ENCODE peak calls at places on chromosomes 11 and 22, in ten cellular contexts. T is foreskin melanocyte; J is NCI-H1436; B is immature natural killer cell; F is activated CD8-positive, alpha-beta memory T cell treated with anti-CD3 and anti-CD28 coated beads, Interleukin-2, amount 50 U/mL, for 4 hours; K is amniotic epithelial cell; C is CD8-positive, alpha-beta T cell; O is AG04450; X is non-pigmented ciliary epithelial cell; A is left ventricle myocardium inferior. W is an unnamed sample.

GRCh38 chr22:17882162-17882561 is 107.9 kb upstream of the BID start:
- DNase-seq in T (no peak), J (no peak), B (no peak), F (no peak), K (no peak), C (no peak), O (no peak), X (no peak), A (no peak), W (no peak)

GRCh38 chr11:94183886-94184264 is 55.2 kb downstream of the PANX1 start:
- DNase-seq in T (peak), J (no peak), B (peak), F (peak), K (peak), C (no peak), O (no peak), X (peak), A (peak), W (peak)

GRCh38 chr22:23763579-23764331 is 965 bp downstream of the C22orf15 start:
- DNase-seq in T (no peak), J (no peak), B (peak), F (peak), K (no peak), C (peak), O (no peak), X (no peak), A (no peak), W (no peak)

GRCh38 chr22:20442485-20443284 is 5.1 kb upstream of the SCARF2 start:
- DNase-seq in T (no peak), J (no peak), B (no peak), F (no peak), K (no peak), C (no peak), O (no peak), X (no peak), A (no peak), W (no peak)

GRCh38 chr11:46112961-46113617 is 8.2 kb downstream of the PHF21A start:
- DNase-seq in T (peak), J (peak), B (peak), F (no peak), K (peak), C (peak), O (no peak), X (no peak), A (no peak), W (no peak)

GRCh38 chr11:86288776-86289507 is 13.1 kb upstream of the HIKESHI start:
- DNase-seq in T (no peak), J (no peak), B (no peak), F (no peak), K (no peak), C (no peak), O (no peak), X (no peak), A (no peak), W (no peak)

GRCh38 chr22:26170795-26171194 is 1.5 kb downstream of the SEZ6L start:
- DNase-seq in T (no peak), J (peak), B (no peak), F (no peak), K (no peak), C (no peak), O (no peak), X (no peak), A (peak), W (peak)

GRCh38 chr11:103035656-103036434 is 56.1 kb downstream of the DCUN1D5 start:
- DNase-seq in T (peak), J (peak), B (peak), F (peak), K (peak), C (peak), O (peak), X (peak), A (no peak), W (peak)

GRCh38 chr11:78773077-78773476 is 198.4 kb upstream of the NARS2 start:
- DNase-seq in T (no peak), J (no peak), B (no peak), F (no peak), K (peak), C (no peak), O (no peak), X (no peak), A (no peak), W (no peak)

GRCh38 chr11:70763606-70764005 is 365.3 kb downstream of the CTTN start:
- DNase-seq in T (no peak), J (no peak), B (no peak), F (no peak), K (no peak), C (no peak), O (no peak), X (no peak), A (no peak), W (no peak)

GRCh38 chr11:102940714-102941588 is 14.6 kb downstream of the MMP13 start:
- DNase-seq in T (peak), J (peak), B (peak), F (no peak), K (peak), C (peak), O (peak), X (peak), A (no peak), W (peak)

GRCh38 chr11:22491826-22492225 is 133.8 kb downstream of the FANCF start:
- DNase-seq in T (no peak), J (no peak), B (no peak), F (no peak), K (no peak), C (no peak), O (no peak), X (no peak), A (no peak), W (peak)

GRCh38 chr22:31532060-31532459 is 35.7 kb downstream of the SFI1 start:
- DNase-seq in T (no peak), J (no peak), B (no peak), F (no peak), K (peak), C (no peak), O (no peak), X (no peak), A (no peak), W (no peak)

GRCh38 chr22:41447435-41448188 is 1.0 kb upstream of the TOB2 start:
- DNase-seq in T (peak), J (peak), B (peak), F (peak), K (peak), C (peak), O (no peak), X (peak), A (peak), W (peak)

GRCh38 chr22:44166877-44167276 is 13.8 kb upstream of the PARVG start:
- DNase-seq in T (no peak), J (no peak), B (no peak), F (no peak), K (no peak), C (no peak), O (no peak), X (no peak), A (no peak), W (no peak)

GRCh38 chr11:69230856-69231425 is 63.0 kb upstream of the MYEOV start:
- DNase-seq in T (no peak), J (no peak), B (no peak), F (no peak), K (no peak), C (no peak), O (no peak), X (no peak), A (no peak), W (no peak)

GRCh38 chr11:110071197-110071596 is 22.0 kb upstream of the ZC3H12C start:
- DNase-seq in T (no peak), J (no peak), B (no peak), F (no peak), K (no peak), C (no peak), O (no peak), X (no peak), A (no peak), W (no peak)

GRCh38 chr11:69380921-69381581 is 87.1 kb downstream of the MYEOV start:
- DNase-seq in T (peak), J (no peak), B (no peak), F (peak), K (no peak), C (no peak), O (no peak), X (no peak), A (no peak), W (no peak)

GRCh38 chr11:1012740-1013627 is 23.5 kb downstream of the MUC6 start:
- DNase-seq in T (no peak), J (no peak), B (no peak), F (no peak), K (no peak), C (no peak), O (no peak), X (no peak), A (no peak), W (no peak)

GRCh38 chr11:102520514-102520913 is 10.0 kb downstream of the MMP7 start:
- DNase-seq in T (no peak), J (no peak), B (no peak), F (no peak), K (no peak), C (no peak), O (no peak), X (no peak), A (no peak), W (no peak)

GRCh38 chr11:103534191-103534590 is 425.0 kb downstream of the DYNC2H1 start:
- DNase-seq in T (no peak), J (no peak), B (no peak), F (no peak), K (no peak), C (no peak), O (no peak), X (no peak), A (no peak), W (no peak)

GRCh38 chr11:35717520-35717919 is 54.9 kb downstream of the TRIM44 start:
- DNase-seq in T (no peak), J (no peak), B (no peak), F (no peak), K (no peak), C (no peak), O (no peak), X (no peak), A (no peak), W (no peak)

GRCh38 chr22:20064545-20065262 is 15.3 kb upstream of the DGCR8 start:
- DNase-seq in T (no peak), J (no peak), B (no peak), F (no peak), K (no peak), C (no peak), O (no peak), X (no peak), A (no peak), W (no peak)

GRCh38 chr11:6431861-6432260 is 8.9 kb downstream of the HPX start:
- DNase-seq in T (no peak), J (no peak), B (no peak), F (no peak), K (peak), C (no peak), O (no peak), X (no peak), A (no peak), W (no peak)

GRCh38 chr11:66701432-66702240 is 23.9 kb upstream of the RBM4B start:
- DNase-seq in T (no peak), J (no peak), B (no peak), F (peak), K (peak), C (no peak), O (no peak), X (no peak), A (no peak), W (no peak)

GRCh38 chr11:124807660-124808270 is 7.6 kb upstream of the MSANTD2 start:
- DNase-seq in T (no peak), J (no peak), B (no peak), F (no peak), K (no peak), C (no peak), O (no peak), X (no peak), A (no peak), W (no peak)

GRCh38 chr11:75955443-75955842 is 140.4 kb downstream of the UVRAG start:
- DNase-seq in T (no peak), J (no peak), B (no peak), F (no peak), K (peak), C (no peak), O (no peak), X (no peak), A (no peak), W (no peak)

GRCh38 chr11:13168281-13168680 is 109.3 kb upstream of the BMAL1 start:
- DNase-seq in T (no peak), J (no peak), B (no peak), F (no peak), K (no peak), C (no peak), O (no peak), X (no peak), A (no peak), W (no peak)

GRCh38 chr22:50630376-50630775 is 2.4 kb upstream of the ARSA start:
- DNase-seq in T (no peak), J (no peak), B (no peak), F (no peak), K (peak), C (no peak), O (no peak), X (no peak), A (no peak), W (no peak)

W was measured in WERI-Rb-1.